ENCODE peak calls at places on chromosomes 6 and 20, in nine cellular contexts. R, E, X, L, Z, H, I, U and Q are unnamed samples.

GRCh38 chr20:32960849-32961731 is 43.1 kb downstream of the SUN5 start:
- DNase-seq in H (no peak), L (no peak), I (no peak), Z (no peak), X (no peak), E (no peak), R (peak), U (no peak), Q (no peak)

GRCh38 chr6:170134077-170135040 is 156.5 kb downstream of the DLL1 start:
- DNase-seq in R (peak), L (no peak), I (no peak), Z (no peak), E (peak), X (no peak), H (no peak), U (peak), Q (no peak)

GRCh38 chr6:107732461-107732860 is 91.7 kb downstream of the SCML4 start:
- DNase-seq in R (no peak), H (no peak), I (no peak), L (no peak), U (no peak), E (no peak), Z (no peak), X (no peak), Q (no peak)

GRCh38 chr6:28789553-28790083 is 134.2 kb downstream of the TRIM27 start:
- DNase-seq in H (peak), X (peak), Z (no peak), L (peak), E (peak), R (no peak), U (no peak), I (no peak), Q (no peak)

GRCh38 chr6:16725145-16725864 is 36.0 kb downstream of the ATXN1 start:
- DNase-seq in U (no peak), X (peak), Z (no peak), H (peak), R (no peak), E (no peak), L (peak), I (no peak), Q (no peak)

GRCh38 chr6:133701633-133702331 is 187.1 kb upstream of the TCF21 start:
- DNase-seq in U (no peak), X (no peak), L (peak), R (no peak), I (no peak), H (peak), E (no peak), Z (no peak), Q (no peak)

GRCh38 chr20:52031574-52032303 is 159.8 kb downstream of the ZFP64 start:
- DNase-seq in R (no peak), E (no peak), U (no peak), L (peak), H (peak), X (peak), I (no peak), Z (no peak), Q (no peak)

GRCh38 chr20:6142348-6142993 is 19.6 kb upstream of the FERMT1 start:
- DNase-seq in E (peak), X (peak), R (no peak), Z (peak), H (peak), U (peak), L (peak), I (peak), Q (peak)

GRCh38 chr6:48915591-48915990 is 547.5 kb downstream of the MMUT start:
- DNase-seq in H (no peak), R (no peak), I (no peak), X (no peak), Z (no peak), E (no peak), L (no peak), U (no peak), Q (no peak)

GRCh38 chr6:8814440-8815000 is 379.2 kb upstream of the SLC35B3 start:
- DNase-seq in E (no peak), I (no peak), L (no peak), X (no peak), Z (no peak), U (no peak), R (no peak), H (no peak), Q (no peak)

GRCh38 chr6:159981591-159982245 is 12.8 kb downstream of the IGF2R start:
- DNase-seq in E (peak), H (peak), R (no peak), I (no peak), L (peak), U (no peak), X (peak), Z (no peak), Q (no peak)

GRCh38 chr6:32967151-32968091 is 973 bp upstream of the BRD2 start:
- DNase-seq in E (peak), L (peak), I (no peak), H (peak), X (peak), Z (no peak), U (no peak), R (no peak), Q (no peak)

GRCh38 chr20:18272451-18272850 is 15.9 kb upstream of the ZNF133 start:
- DNase-seq in Z (no peak), I (no peak), H (no peak), L (no peak), U (no peak), X (peak), E (no peak), R (no peak), Q (no peak)

GRCh38 chr6:135546680-135547418 is 49.3 kb upstream of the AHI1 start:
- DNase-seq in X (no peak), I (no peak), Z (no peak), R (no peak), L (no peak), E (no peak), U (no peak), H (no peak), Q (no peak)

GRCh38 chr6:45002390-45002789 is 325.7 kb upstream of the RUNX2 start:
- DNase-seq in L (peak), Z (no peak), I (no peak), X (no peak), H (no peak), U (no peak), R (no peak), E (no peak), Q (no peak)

GRCh38 chr6:17315262-17315661 is 34.1 kb downstream of the RBM24 start:
- DNase-seq in L (no peak), X (no peak), Z (no peak), I (no peak), U (no peak), E (no peak), R (no peak), H (no peak), Q (no peak)

GRCh38 chr6:4256969-4257368 is 121.6 kb upstream of the ECI2 start:
- DNase-seq in L (peak), Z (no peak), U (no peak), H (no peak), E (no peak), I (no peak), R (no peak), X (peak), Q (no peak)

GRCh38 chr20:36074983-36075382 is 79.6 kb upstream of the EPB41L1 start:
- DNase-seq in R (no peak), E (no peak), H (no peak), L (no peak), I (no peak), X (peak), Z (no peak), U (no peak), Q (no peak)

GRCh38 chr6:41605649-41606048 is 32.6 kb upstream of the MDFI start:
- DNase-seq in L (no peak), E (peak), X (no peak), R (no peak), U (no peak), H (no peak), Z (no peak), I (no peak), Q (no peak)

GRCh38 chr20:21265457-21266190 is 37.5 kb upstream of the XRN2 start:
- DNase-seq in H (no peak), R (no peak), L (no peak), I (no peak), E (no peak), X (no peak), U (no peak), Z (peak), Q (no peak)

GRCh38 chr6:6201200-6201599 is 119.3 kb downstream of the F13A1 start:
- DNase-seq in U (no peak), R (no peak), L (no peak), Z (no peak), I (no peak), H (no peak), E (no peak), X (no peak), Q (no peak)

GRCh38 chr6:42292002-42292735 is 74.5 kb upstream of the MRPS10 start:
- DNase-seq in Z (no peak), H (peak), E (no peak), I (peak), U (no peak), R (peak), L (peak), X (peak), Q (no peak)

GRCh38 chr6:106450645-106451044 is 90.1 kb downstream of the CRYBG1 start:
- DNase-seq in U (no peak), X (peak), Z (no peak), E (no peak), R (no peak), H (no peak), I (no peak), L (no peak), Q (no peak)

GRCh38 chr6:150140236-150140969 is 2.4 kb upstream of the PPP1R14C start:
- DNase-seq in X (no peak), U (no peak), I (no peak), H (no peak), E (no peak), R (no peak), L (no peak), Z (no peak), Q (no peak)